ENCODE peak calls at places on chromosomes 1 and 21, in seven cellular contexts. M is mesenteric fat pad; X is GM04504; O is substantia nigra; B is A549; N is Calu3; D is stimulated activated CD4-positive, alpha-beta T cell treated with anti-CD3 and anti-CD28 coated beads, Interleukin-1b, Interleukin-23, amount 100 ng/mL, for 1 hour. G is an unnamed sample.

GRCh38 chr1:235642021-235642942 is 7.3 kb downstream of the GNG4 start:
- DNase-seq in D (peak), M (peak), B (no peak), N (peak), O (no peak), X (no peak), G (no peak)

GRCh38 chr1:233081686-233082085 is 131.3 kb downstream of the NTPCR start:
- DNase-seq in D (no peak), M (no peak), N (no peak), O (no peak), B (no peak), X (no peak), G (no peak)

GRCh38 chr1:62245201-62245600 is 50.6 kb downstream of the L1TD1 start:
- DNase-seq in N (no peak), M (no peak), O (no peak), B (no peak), D (no peak), X (no peak), G (no peak)

GRCh38 chr1:6860401-6860800 is 75.1 kb downstream of the CAMTA1 start:
- DNase-seq in N (peak), O (no peak), M (no peak), X (no peak), D (no peak), B (no peak), G (no peak)

GRCh38 chr1:55580845-55581332 is 365.7 kb upstream of the USP24 start:
- DNase-seq in B (peak), X (peak), N (no peak), O (no peak), M (no peak), D (no peak), G (no peak)

GRCh38 chr1:46596846-46597245 is 7.2 kb downstream of the MKNK1 start:
- DNase-seq in M (no peak), D (no peak), B (no peak), X (no peak), N (no peak), O (no peak), G (no peak)

GRCh38 chr21:43370091-43370658 is 56.8 kb downstream of the SIK1 start:
- DNase-seq in N (no peak), M (no peak), X (no peak), O (no peak), B (no peak), D (no peak), G (no peak)

GRCh38 chr1:2837823-2838222 is 36.3 kb upstream of the TTC34 start:
- DNase-seq in O (no peak), M (no peak), D (no peak), N (no peak), B (no peak), X (no peak), G (no peak)

GRCh38 chr1:117336087-117336817 is 31.0 kb upstream of the MAN1A2 start:
- DNase-seq in D (no peak), O (peak), X (no peak), M (no peak), N (no peak), B (no peak), G (no peak)

GRCh38 chr21:42175110-42175710 is 43.7 kb upstream of the ABCG1 start:
- DNase-seq in M (no peak), N (no peak), D (no peak), O (no peak), B (no peak), X (no peak), G (no peak)

GRCh38 chr1:34188418-34188817 is 11.7 kb downstream of the C1orf94 start:
- DNase-seq in O (no peak), N (no peak), D (no peak), X (no peak), M (no peak), B (no peak), G (no peak)

GRCh38 chr1:191875994-191876393 is 282.3 kb upstream of the RGS18 start:
- DNase-seq in N (no peak), M (no peak), O (no peak), X (no peak), B (no peak), D (no peak), G (no peak)

GRCh38 chr1:221740941-221741363 is 937 bp downstream of the DUSP10 start:
- DNase-seq in N (no peak), D (no peak), B (no peak), O (no peak), X (no peak), M (no peak), G (no peak)

GRCh38 chr1:157798211-157798610 is 21.3 kb upstream of the FCRL2 start:
- DNase-seq in M (no peak), N (no peak), D (no peak), B (no peak), O (no peak), X (no peak), G (no peak)

GRCh38 chr1:218411101-218411500 is 66.0 kb downstream of the TGFB2 start:
- DNase-seq in M (no peak), O (no peak), X (no peak), B (no peak), N (no peak), D (no peak), G (no peak)

GRCh38 chr1:6392081-6392879 is 1.3 kb downstream of the ACOT7 start:
- DNase-seq in N (no peak), X (no peak), M (no peak), D (no peak), B (no peak), O (no peak), G (no peak)

GRCh38 chr1:108044318-108044717 is 79.3 kb upstream of the VAV3 start:
- DNase-seq in D (no peak), B (no peak), X (no peak), O (no peak), N (no peak), M (no peak), G (no peak)

GRCh38 chr1:56645663-56646330 is 683 bp downstream of the PRKAA2 start:
- DNase-seq in D (no peak), O (no peak), X (no peak), B (peak), N (no peak), M (no peak), G (no peak)

GRCh38 chr21:38661296-38662223 is 144.2 kb upstream of the ETS2 start:
- DNase-seq in D (no peak), O (no peak), X (no peak), B (peak), N (peak), M (no peak), G (peak)

GRCh38 chr1:204472660-204473059 is 21.9 kb downstream of the PIK3C2B start:
- DNase-seq in X (no peak), D (no peak), B (no peak), O (no peak), N (no peak), M (no peak), G (no peak)

GRCh38 chr1:43232071-43232470 is 37.7 kb upstream of the TMEM125 start:
- DNase-seq in N (peak), X (peak), B (peak), D (no peak), M (peak), O (no peak), G (peak)

GRCh38 chr1:192131914-192132313 is 26.3 kb upstream of the RGS18 start:
- DNase-seq in O (no peak), N (no peak), X (no peak), M (no peak), B (no peak), D (no peak), G (no peak)